ENCODE peak calls at places on chromosomes 12 and 14, in nine cellular contexts. V is right lobe of liver; M is activated CD4-positive, alpha-beta T cell treated with anti-CD3 and anti-CD28 coated beads, Interleukin-2, amount 50 U/mL, for 48 hours; J is germinal center; I is EH; S is activated T-helper 9 cell treated with anti-CD3 and anti-CD28 coated beads, Interleukin-2, amount 50 U/mL, for 16 hours; W is activated naive CD4-positive, alpha-beta T cell; T is KBM-7; X is Daoy. N is an unnamed sample.
A peak's percentile ranks its signal among the peaks of the same experiment; 100 is the strongest.

GRCh38 chr14:72573725-72574426 is 320.0 kb downstream of the DPF3 start:
- DNase-seq in V (no peak), M (no peak), J (no peak), I (no peak), S (no peak), W (no peak), T (no peak), X (no peak), N (no peak)

GRCh38 chr14:90578283-90578985 is 181.6 kb downstream of the CALM1 start:
- DNase-seq in V (no peak), M (no peak), J (no peak), I (no peak), S (no peak), W (no peak), T (no peak), X (no peak), N (no peak)

GRCh38 chr12:132597333-132598283 is 12.8 kb downstream of the LRCOL1 start:
- DNase-seq in V (no peak), M (peak; percentile 28), J (no peak), I (peak; percentile 75), S (no peak), W (peak; percentile 30), T (no peak), X (peak; percentile 64), N (peak; percentile 41)

GRCh38 chr14:95110178-95110577 is 47.2 kb downstream of the DICER1 start:
- DNase-seq in V (no peak), M (no peak), J (no peak), I (no peak), S (no peak), W (no peak), T (no peak), X (no peak), N (no peak)

GRCh38 chr14:51119411-51120051 is 24.6 kb upstream of the TRIM9 start:
- DNase-seq in V (no peak), M (no peak), J (no peak), I (no peak), S (no peak), W (no peak), T (no peak), X (no peak), N (no peak)

GRCh38 chr12:101498252-101498651 is 23.1 kb downstream of the SPIC start:
- DNase-seq in V (no peak), M (no peak), J (no peak), I (no peak), S (no peak), W (no peak), T (no peak), X (no peak), N (no peak)

GRCh38 chr12:1908758-1909157 is 9.7 kb downstream of the CACNA2D4 start:
- DNase-seq in V (no peak), M (no peak), J (no peak), I (no peak), S (no peak), W (no peak), T (no peak), X (no peak), N (no peak)

GRCh38 chr14:102805941-102806340 is 28.7 kb downstream of the TRAF3 start:
- DNase-seq in V (no peak), M (peak; percentile 41), J (no peak), I (no peak), S (no peak), W (no peak), T (no peak), X (no peak), N (no peak)

GRCh38 chr14:20415723-20416622 is 2.7 kb upstream of the TEP1 start:
- DNase-seq in V (no peak), M (peak; percentile 27), J (peak; percentile 53), I (peak; percentile 65), S (no peak), W (no peak), T (peak; percentile 93), X (peak; percentile 46), N (peak; percentile 22)

GRCh38 chr14:105059035-105059916 is 6.0 kb downstream of the GPR132 start:
- DNase-seq in V (no peak), M (peak; percentile 76), J (no peak), I (peak; percentile 21), S (no peak), W (peak; percentile 33), T (peak; percentile 44), X (no peak), N (no peak)

GRCh38 chr12:57258977-57259970 is 8.3 kb upstream of the STAC3 start:
- DNase-seq in V (peak; percentile 77), M (no peak), J (no peak), I (no peak), S (no peak), W (no peak), T (no peak), X (no peak), N (no peak)

GRCh38 chr14:102500190-102500661 is 9.3 kb downstream of the ANKRD9 start:
- DNase-seq in V (no peak), M (no peak), J (no peak), I (peak; percentile 82), S (no peak), W (no peak), T (peak; percentile 23), X (peak; percentile 76), N (no peak)

GRCh38 chr14:61564623-61565091 is 130.7 kb upstream of the HIF1A start:
- DNase-seq in V (no peak), M (no peak), J (no peak), I (peak; percentile 97), S (no peak), W (no peak), T (no peak), X (peak; percentile 97), N (no peak)

GRCh38 chr14:69614592-69614991 is 3.2 kb downstream of the SUSD6 start:
- DNase-seq in V (peak; percentile 35), M (no peak), J (peak; percentile 68), I (no peak), S (no peak), W (no peak), T (peak; percentile 89), X (no peak), N (no peak)